ENCODE peak calls at places on chromosomes 5 and 9, in six cellular contexts. T is stomach, B is tibial nerve, L is GM12878, I is transverse colon, K is upper lobe of left lung. A is an unnamed sample. For H3K4me1 and H3K27me3, the result is how much of the 10 kb centered on the place peaks cover.

GRCh38 chr9:74985041-74985440 is 32.3 kb upstream of the C9orf40 start:
- DNase-seq in T (no peak), I (no peak), K (no peak), B (no peak), L (no peak), A (no peak)

GRCh38 chr5:76303917-76304316 is 99.2 kb upstream of the IQGAP2 start:
- DNase-seq in T (peak), L (peak), K (no peak), I (peak), B (no peak), A (no peak)

GRCh38 chr9:75601280-75601679 is 289.2 kb upstream of the PCSK5 start:
- DNase-seq in L (no peak), T (no peak), I (no peak), B (no peak), K (no peak), A (no peak)

GRCh38 chr9:101398930-101399640 is 434 bp downstream of the ZNF189 start:
- DNase-seq in K (no peak), T (peak), L (no peak), I (peak), B (peak), A (peak)

GRCh38 chr9:131640438-131641181 is 95.3 kb downstream of the PRRT1B start:
- DNase-seq in I (no peak), T (no peak), L (no peak), K (no peak), B (no peak), A (no peak)

GRCh38 chr5:180644129-180644824 is 5.1 kb downstream of the FLT4 start:
- DNase-seq in K (peak), I (no peak), T (no peak), B (no peak), L (no peak), A (no peak)

GRCh38 chr9:134648701-134649525 is 7.3 kb downstream of the COL5A1 start:
- DNase-seq in T (no peak), I (no peak), L (no peak), B (no peak), K (no peak), A (no peak)

GRCh38 chr5:146466521-146467349 is 19.6 kb downstream of the TCERG1 start:
- DNase-seq in L (no peak), T (no peak), I (no peak), B (no peak), K (no peak), A (no peak)

GRCh38 chr9:136242908-136243525 is 2.6 kb downstream of the QSOX2 start:
- DNase-seq in B (no peak), T (no peak), L (peak), I (no peak), K (no peak), A (no peak)

GRCh38 chr9:93813221-93813620 is 141.9 kb downstream of the BARX1 start:
- DNase-seq in K (no peak), B (no peak), L (no peak), I (no peak), T (no peak), A (no peak)

GRCh38 chr5:149654282-149654681 is 73.0 kb downstream of the ARHGEF37 start:
- DNase-seq in I (no peak), T (no peak), K (no peak), L (no peak), B (no peak), A (no peak)

GRCh38 chr5:10618311-10618710 is 54.4 kb downstream of the ANKRD33B start:
- DNase-seq in I (no peak), B (no peak), L (no peak), K (peak), T (no peak), A (no peak)
- TF ChIP-seq EP300 in I (no peak), B (no peak), L (no peak), K (no peak), T (no peak), A (no peak)

DNA sequence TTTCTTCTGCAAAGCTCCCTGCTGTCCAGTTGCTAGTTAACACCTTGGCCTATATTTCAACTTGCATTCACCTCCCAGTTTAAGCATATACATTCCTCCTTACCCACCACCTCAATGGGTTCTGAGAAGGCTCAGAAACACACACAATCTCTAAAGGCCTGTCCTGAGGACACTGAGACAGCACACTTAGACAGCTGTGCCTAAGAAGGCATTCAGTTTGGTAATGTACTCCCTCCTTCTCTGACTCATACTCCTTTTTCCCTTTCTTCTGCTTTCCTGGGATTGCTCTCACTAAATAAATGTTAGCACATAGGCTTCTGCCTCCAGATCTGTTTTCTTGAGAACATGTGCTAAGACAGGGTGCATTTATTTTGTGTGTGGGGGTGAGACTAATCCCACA is 456.8 kb upstream of the CDH6 start:
- DNase-seq in K (no peak), T (no peak), L (no peak), I (no peak), B (no peak), A (no peak)
- H3K4me1 ChIP-seq in K (under half), T (under half), L (under half), I (under half), B (under half), A (under half)

GRCh38 chr9:124030969-124031451 is 19.4 kb downstream of the LHX2 start:
- DNase-seq in K (peak), I (no peak), B (no peak), T (no peak), L (peak), A (no peak)
- H3K27me3 ChIP-seq in K (under half), I (half or more), B (under half), T (half or more), L (under half), A (half or more)

GRCh38 chr5:72597456-72597948 is 90.3 kb upstream of the ZNF366 start:
- DNase-seq in L (no peak), K (no peak), I (no peak), T (peak), B (no peak), A (no peak)
- TF ChIP-seq EP300 in L (no peak), K (no peak), I (no peak), T (no peak), B (no peak), A (no peak)

GRCh38 chr5:143120460-143121134 is 282.9 kb downstream of the NR3C1 start:
- DNase-seq in T (no peak), B (no peak), L (no peak), I (no peak), K (no peak), A (no peak)

GRCh38 chr5:143117821-143118220 is 285.7 kb downstream of the NR3C1 start:
- DNase-seq in L (no peak), I (no peak), T (no peak), K (no peak), B (no peak), A (no peak)

GRCh38 chr5:143119881-143120341 is 283.6 kb downstream of the NR3C1 start:
- DNase-seq in I (no peak), K (no peak), T (no peak), L (no peak), B (no peak), A (no peak)

GRCh38 chr5:143118222-143118621 is 285.3 kb downstream of the NR3C1 start:
- DNase-seq in K (no peak), L (no peak), I (no peak), B (no peak), T (no peak), A (no peak)

DNA sequence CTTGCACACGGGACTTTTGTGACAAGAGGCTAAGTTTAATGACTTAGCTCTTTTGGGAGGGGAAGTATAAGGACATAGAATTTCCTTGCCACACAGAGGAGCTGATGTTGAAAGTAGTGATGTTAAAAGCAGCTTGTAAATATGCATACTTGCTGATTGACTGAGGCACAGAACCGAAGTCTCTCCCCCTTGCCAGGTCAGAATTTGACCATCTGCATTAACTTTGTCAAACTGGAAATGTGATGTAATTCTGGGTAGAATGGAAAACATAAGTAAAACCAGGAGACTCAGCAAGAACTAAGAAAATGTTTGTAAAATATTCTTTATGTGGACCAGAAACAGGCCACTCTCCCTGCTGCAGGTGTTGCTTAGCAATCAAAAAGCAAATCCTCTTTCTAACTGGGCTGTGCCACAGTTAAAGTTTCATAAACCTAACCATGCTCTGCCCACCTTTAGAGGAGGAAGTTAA is 284.2 kb downstream of the NR3C1 start:
- DNase-seq in L (no peak), B (no peak), K (no peak), I (no peak), T (no peak), A (no peak)
- H3K4me1 ChIP-seq in L (under half), B (under half), K (under half), I (under half), T (under half), A (under half)

GRCh38 chr9:126637002-126637849 is 23.5 kb downstream of the LMX1B start:
- DNase-seq in B (no peak), L (no peak), I (no peak), T (no peak), K (no peak), A (no peak)

GRCh38 chr9:126633881-126634558 is 20.3 kb downstream of the LMX1B start:
- DNase-seq in I (no peak), B (no peak), K (no peak), T (no peak), L (no peak), A (no peak)

GRCh38 chr9:126638571-126639132 is 24.9 kb downstream of the LMX1B start:
- DNase-seq in T (no peak), I (no peak), K (peak), B (no peak), L (no peak), A (no peak)

GRCh38 chr9:126635061-126635460 is 21.3 kb downstream of the LMX1B start:
- DNase-seq in K (no peak), I (no peak), T (no peak), B (no peak), L (no peak), A (no peak)

GRCh38 chr9:126635661-126636439 is 22.1 kb downstream of the LMX1B start:
- DNase-seq in L (no peak), I (no peak), K (no peak), B (no peak), T (no peak), A (no peak)
- H3K27me3 ChIP-seq in L (under half), I (half or more), K (under half), B (under half), T (half or more), A (half or more)

GRCh38 chr5:81787843-81788242 is 36.9 kb upstream of the SSBP2 start:
- DNase-seq in T (peak), K (no peak), I (peak), B (peak), L (no peak), A (peak)
- TF ChIP-seq EP300 in T (no peak), K (no peak), I (no peak), B (no peak), L (no peak), A (no peak)

DNA sequence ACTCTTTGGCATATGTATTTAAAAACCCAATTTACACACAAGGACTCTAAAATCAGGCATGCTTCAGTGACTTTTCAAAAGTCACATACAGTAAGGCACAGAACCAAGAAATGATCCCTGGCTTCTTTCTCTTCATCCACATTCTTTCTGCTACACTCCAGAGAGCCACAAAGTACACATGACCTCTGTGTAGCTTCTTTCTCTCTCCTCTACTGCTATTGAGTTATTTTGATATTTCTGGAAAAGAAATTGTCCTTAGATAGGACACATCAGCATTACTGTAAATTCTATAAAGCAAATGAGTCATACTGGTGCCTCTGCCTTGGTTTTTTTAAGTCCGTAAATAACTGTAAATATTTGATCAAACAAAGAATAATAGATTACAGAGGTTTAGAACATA is 96.3 kb downstream of the KIAA0825 start:
- DNase-seq in B (no peak), T (no peak), K (no peak), L (no peak), I (no peak), A (no peak)
- H3K4me1 ChIP-seq in B (under half), T (under half), K (under half), L (under half), I (under half), A (under half)

GRCh38 chr5:158922263-158922592 is 177.5 kb downstream of the EBF1 start:
- DNase-seq in T (no peak), B (no peak), I (no peak), L (no peak), K (no peak), A (no peak)

GRCh38 chr5:158921441-158922262 is 178.1 kb downstream of the EBF1 start:
- DNase-seq in K (no peak), T (no peak), I (no peak), L (peak), B (no peak), A (no peak)

GRCh38 chr5:158922816-158923215 is 176.9 kb downstream of the EBF1 start:
- DNase-seq in B (no peak), T (no peak), L (no peak), I (no peak), K (no peak), A (no peak)

GRCh38 chr5:158914008-158914407 is 185.7 kb downstream of the EBF1 start:
- DNase-seq in I (no peak), T (no peak), B (no peak), L (no peak), K (no peak), A (no peak)

DNA sequence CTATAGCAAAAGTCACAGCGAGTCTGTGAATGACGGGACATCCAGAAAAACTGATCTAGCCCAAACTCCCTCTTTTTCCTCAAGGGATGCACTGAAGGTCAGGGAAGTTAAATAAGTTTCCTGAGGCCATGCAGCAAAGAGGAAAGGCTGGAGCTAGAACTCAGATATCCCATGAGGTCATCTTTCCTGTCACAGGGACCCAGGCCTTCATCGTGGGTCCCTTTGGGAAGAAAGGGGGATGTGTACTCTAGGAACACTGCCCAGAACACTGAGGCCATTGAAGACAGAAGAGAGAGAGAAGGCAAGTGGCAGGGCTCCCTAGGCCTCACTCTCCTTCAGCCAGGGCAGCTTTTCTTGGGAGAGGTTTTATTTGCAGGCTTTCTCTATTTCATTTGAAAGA is 182.0 kb downstream of the EBF1 start:
- DNase-seq in L (no peak), I (no peak), T (no peak), B (no peak), K (no peak), A (no peak)
- H3K27me3 ChIP-seq in L (under half), I (under half), T (under half), B (under half), K (under half), A (under half)

A was measured in suprapubic skin.